ENCODE peak calls at places on chromosome 21, in seven cellular contexts. One of them, this sample, is unnamed.

GRCh38 chr21:14737922-14738321 is 191.8 kb upstream of the SAMSN1 start:
- DNase-seq in HCT116: peak
- DNase-seq in GM23338: peak
- DNase-seq in OCI-LY7: peak
- DNase-seq in neural progenitor cell: peak
- DNase-seq in hepatocyte: peak
- DNase-seq in GM23248: peak
- DNase-seq in this sample: peak

GRCh38 chr21:16532841-16533240 is 803.1 kb downstream of the USP25 start:
- DNase-seq in HCT116: no peak
- DNase-seq in GM23338: no peak
- DNase-seq in OCI-LY7: no peak
- DNase-seq in neural progenitor cell: no peak
- DNase-seq in hepatocyte: no peak
- DNase-seq in GM23248: peak
- DNase-seq in this sample: no peak

GRCh38 chr21:46153259-46154154 is 1.9 kb downstream of the FTCD start:
- DNase-seq in HCT116: no peak
- DNase-seq in GM23338: peak
- DNase-seq in OCI-LY7: peak
- DNase-seq in neural progenitor cell: peak
- DNase-seq in hepatocyte: peak
- DNase-seq in GM23248: peak
- DNase-seq in this sample: peak

GRCh38 chr21:20997633-20998455 is at the start of gene NCAM2:
- DNase-seq in HCT116: no peak
- DNase-seq in GM23338: peak
- DNase-seq in OCI-LY7: no peak
- DNase-seq in neural progenitor cell: peak
- DNase-seq in hepatocyte: peak
- DNase-seq in GM23248: peak
- DNase-seq in this sample: peak

GRCh38 chr21:45997495-45998275 is 16.1 kb downstream of the COL6A1 start:
- DNase-seq in HCT116: no peak
- DNase-seq in GM23338: no peak
- DNase-seq in OCI-LY7: no peak
- DNase-seq in neural progenitor cell: no peak
- DNase-seq in hepatocyte: no peak
- DNase-seq in GM23248: no peak
- DNase-seq in this sample: no peak

GRCh38 chr21:15010645-15011044 is 54.2 kb downstream of the NRIP1 start:
- DNase-seq in HCT116: no peak
- DNase-seq in GM23338: no peak
- DNase-seq in OCI-LY7: no peak
- DNase-seq in neural progenitor cell: no peak
- DNase-seq in hepatocyte: no peak
- DNase-seq in GM23248: no peak
- DNase-seq in this sample: no peak

GRCh38 chr21:31234936-31235335 is 109.1 kb downstream of the TIAM1 start:
- DNase-seq in HCT116: no peak
- DNase-seq in GM23338: no peak
- DNase-seq in OCI-LY7: no peak
- DNase-seq in neural progenitor cell: no peak
- DNase-seq in hepatocyte: no peak
- DNase-seq in GM23248: no peak
- DNase-seq in this sample: no peak

GRCh38 chr21:29114765-29115164 is 15.7 kb upstream of the MAP3K7CL start:
- DNase-seq in HCT116: peak
- DNase-seq in GM23338: peak
- DNase-seq in OCI-LY7: no peak
- DNase-seq in neural progenitor cell: peak
- DNase-seq in hepatocyte: no peak
- DNase-seq in GM23248: peak
- DNase-seq in this sample: peak

GRCh38 chr21:30714946-30715345 is 3.6 kb downstream of the KRTAP21-3 start:
- DNase-seq in HCT116: no peak
- DNase-seq in GM23338: no peak
- DNase-seq in OCI-LY7: no peak
- DNase-seq in neural progenitor cell: no peak
- DNase-seq in hepatocyte: no peak
- DNase-seq in GM23248: no peak
- DNase-seq in this sample: peak

GRCh38 chr21:32135401-32136363 is 143.2 kb downstream of the MIS18A start:
- DNase-seq in HCT116: no peak
- DNase-seq in GM23338: no peak
- DNase-seq in OCI-LY7: no peak
- DNase-seq in neural progenitor cell: no peak
- DNase-seq in hepatocyte: no peak
- DNase-seq in GM23248: peak
- DNase-seq in this sample: no peak

GRCh38 chr21:39093526-39093925 is 89.7 kb downstream of the PSMG1 start:
- DNase-seq in HCT116: no peak
- DNase-seq in GM23338: no peak
- DNase-seq in OCI-LY7: no peak
- DNase-seq in neural progenitor cell: no peak
- DNase-seq in hepatocyte: no peak
- DNase-seq in GM23248: no peak
- DNase-seq in this sample: no peak
- H3K4me2 ChIP-seq in HCT116: no peak
- H3K4me2 ChIP-seq in GM23338: no peak
- H3K4me2 ChIP-seq in OCI-LY7: no peak
- H3K4me2 ChIP-seq in neural progenitor cell: no peak
- H3K4me2 ChIP-seq in hepatocyte: no peak
- H3K4me2 ChIP-seq in GM23248: no peak
- H3K4me2 ChIP-seq in this sample: no peak

DNA sequence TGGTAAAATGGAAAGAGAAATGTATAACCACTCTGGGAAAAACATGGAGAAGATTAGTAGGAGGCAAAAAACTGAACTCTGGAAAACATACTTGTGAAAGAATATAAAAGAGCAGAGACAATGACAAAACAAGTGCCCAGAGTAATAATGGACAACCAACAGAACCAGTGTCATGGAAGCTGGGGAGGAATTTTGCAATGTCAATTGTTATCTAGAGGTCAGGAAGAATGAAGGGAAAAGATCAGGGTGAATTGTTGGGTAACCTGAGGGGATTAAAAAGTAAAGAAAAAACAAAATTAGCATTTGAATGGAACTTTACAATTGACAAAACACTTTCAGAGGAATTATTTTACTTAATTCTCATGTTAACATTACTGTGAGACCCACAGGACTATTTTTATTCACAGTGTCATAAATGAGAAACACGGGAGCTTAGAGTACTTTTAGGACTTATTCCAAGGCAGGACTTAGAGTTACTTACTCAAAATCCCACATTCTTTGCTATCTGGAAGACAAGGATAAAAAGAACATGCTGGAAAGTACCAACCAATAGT is 19.4 kb downstream of the JAM2 start:
- DNase-seq in HCT116: no peak
- DNase-seq in GM23338: peak
- DNase-seq in OCI-LY7: no peak
- DNase-seq in neural progenitor cell: peak
- DNase-seq in hepatocyte: no peak
- DNase-seq in GM23248: no peak
- DNase-seq in this sample: no peak
- TF ChIP-seq EZH2phosphoT487 in HCT116: no peak
- TF ChIP-seq EZH2phosphoT487 in GM23338: no peak
- TF ChIP-seq EZH2phosphoT487 in OCI-LY7: no peak
- TF ChIP-seq EZH2phosphoT487 in neural progenitor cell: no peak
- TF ChIP-seq EZH2phosphoT487 in hepatocyte: no peak
- TF ChIP-seq EZH2phosphoT487 in GM23248: no peak
- TF ChIP-seq EZH2phosphoT487 in this sample: no peak

DNA sequence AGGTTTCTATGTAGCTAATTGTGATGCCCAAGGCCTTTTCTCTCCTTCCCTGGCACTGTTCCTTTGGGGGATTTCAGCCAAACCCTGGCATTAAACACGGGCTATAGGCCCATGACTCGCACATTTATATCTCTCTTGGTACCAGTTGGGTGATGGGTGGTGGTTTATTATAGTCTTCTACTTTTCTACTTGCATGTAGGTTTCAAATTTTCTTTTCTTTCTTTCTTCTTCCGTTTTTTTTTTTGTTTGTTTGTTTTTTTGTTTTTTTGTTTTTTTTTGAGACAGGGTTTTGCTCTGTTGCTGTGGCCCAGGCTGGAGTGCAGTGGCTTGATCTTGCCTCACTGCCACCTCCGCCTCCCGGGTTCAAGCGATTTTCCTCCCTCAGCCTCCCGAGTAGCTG is 1.1 kb downstream of the IL10RB start:
- DNase-seq in HCT116: no peak
- DNase-seq in GM23338: no peak
- DNase-seq in OCI-LY7: no peak
- DNase-seq in neural progenitor cell: no peak
- DNase-seq in hepatocyte: no peak
- DNase-seq in GM23248: peak
- DNase-seq in this sample: no peak
- H2AFZ ChIP-seq in HCT116: no peak
- H2AFZ ChIP-seq in GM23338: peak
- H2AFZ ChIP-seq in OCI-LY7: no peak
- H2AFZ ChIP-seq in neural progenitor cell: no peak
- H2AFZ ChIP-seq in hepatocyte: peak
- H2AFZ ChIP-seq in GM23248: peak
- H2AFZ ChIP-seq in this sample: peak

DNA sequence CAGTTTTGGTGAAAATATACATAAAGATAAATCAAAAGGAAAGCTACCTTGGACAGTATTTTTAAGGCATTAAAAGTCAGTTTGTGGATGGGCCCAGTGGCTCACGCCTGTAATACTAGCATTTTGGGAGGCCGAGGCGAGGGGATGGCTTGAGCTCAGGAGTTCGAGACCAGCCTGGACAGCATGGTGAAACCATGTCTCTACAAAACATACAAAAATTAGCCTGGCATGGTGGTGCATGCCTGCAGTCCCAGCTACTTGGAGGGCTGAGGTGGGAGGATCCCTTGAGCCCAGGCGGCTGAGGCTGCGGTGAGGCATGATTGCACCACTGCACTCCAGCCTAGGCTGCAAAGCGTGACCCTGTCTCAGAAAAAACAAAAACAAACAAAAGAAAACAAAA is 1253.8 kb downstream of the MRPL39 start:
- DNase-seq in HCT116: no peak
- DNase-seq in GM23338: no peak
- DNase-seq in OCI-LY7: no peak
- DNase-seq in neural progenitor cell: no peak
- DNase-seq in hepatocyte: no peak
- DNase-seq in GM23248: no peak
- DNase-seq in this sample: no peak
- H3K4me2 ChIP-seq in HCT116: no peak
- H3K4me2 ChIP-seq in GM23338: no peak
- H3K4me2 ChIP-seq in OCI-LY7: no peak
- H3K4me2 ChIP-seq in neural progenitor cell: no peak
- H3K4me2 ChIP-seq in hepatocyte: no peak
- H3K4me2 ChIP-seq in GM23248: no peak
- H3K4me2 ChIP-seq in this sample: no peak

GRCh38 chr21:42575111-42575510 is 61.5 kb downstream of the SLC37A1 start:
- DNase-seq in HCT116: no peak
- DNase-seq in GM23338: no peak
- DNase-seq in OCI-LY7: no peak
- DNase-seq in neural progenitor cell: no peak
- DNase-seq in hepatocyte: no peak
- DNase-seq in GM23248: no peak
- DNase-seq in this sample: no peak
- TF ChIP-seq EZH2phosphoT487 in HCT116: no peak
- TF ChIP-seq EZH2phosphoT487 in GM23338: no peak
- TF ChIP-seq EZH2phosphoT487 in OCI-LY7: no peak
- TF ChIP-seq EZH2phosphoT487 in neural progenitor cell: no peak
- TF ChIP-seq EZH2phosphoT487 in hepatocyte: no peak
- TF ChIP-seq EZH2phosphoT487 in GM23248: no peak
- TF ChIP-seq EZH2phosphoT487 in this sample: no peak

GRCh38 chr21:38311765-38312164 is 55.0 kb downstream of the KCNJ15 start:
- DNase-seq in HCT116: no peak
- DNase-seq in GM23338: no peak
- DNase-seq in OCI-LY7: no peak
- DNase-seq in neural progenitor cell: no peak
- DNase-seq in hepatocyte: no peak
- DNase-seq in GM23248: peak
- DNase-seq in this sample: no peak

GRCh38 chr21:38310619-38311018 is 53.8 kb downstream of the KCNJ15 start:
- DNase-seq in HCT116: no peak
- DNase-seq in GM23338: no peak
- DNase-seq in OCI-LY7: no peak
- DNase-seq in neural progenitor cell: no peak
- DNase-seq in hepatocyte: no peak
- DNase-seq in GM23248: peak
- DNase-seq in this sample: no peak

GRCh38 chr21:38311091-38311490 is 54.3 kb downstream of the KCNJ15 start:
- DNase-seq in HCT116: no peak
- DNase-seq in GM23338: no peak
- DNase-seq in OCI-LY7: no peak
- DNase-seq in neural progenitor cell: peak
- DNase-seq in hepatocyte: no peak
- DNase-seq in GM23248: no peak
- DNase-seq in this sample: no peak

GRCh38 chr21:38314534-38314933 is 57.7 kb downstream of the KCNJ15 start:
- DNase-seq in HCT116: no peak
- DNase-seq in GM23338: no peak
- DNase-seq in OCI-LY7: no peak
- DNase-seq in neural progenitor cell: no peak
- DNase-seq in hepatocyte: no peak
- DNase-seq in GM23248: no peak
- DNase-seq in this sample: no peak

DNA sequence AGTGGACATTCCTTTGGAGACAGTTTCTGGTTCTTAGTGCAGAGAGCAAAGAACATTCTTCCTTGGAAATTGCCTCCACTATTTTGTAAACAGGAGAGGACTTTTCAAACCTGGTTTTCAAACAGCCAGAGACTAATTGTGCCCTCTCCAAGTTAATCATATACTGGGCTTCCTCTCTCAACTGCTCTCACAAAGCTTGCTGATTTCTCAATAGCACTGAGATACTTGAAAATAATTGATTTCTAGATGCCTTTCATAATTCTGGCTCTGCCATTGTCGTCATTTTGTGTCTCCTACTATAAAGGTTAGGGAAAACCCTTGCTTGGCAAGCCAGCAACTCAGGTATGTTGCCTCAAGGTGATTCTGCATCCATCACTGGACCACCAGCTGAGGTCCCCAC is 56.0 kb downstream of the KCNJ15 start:
- DNase-seq in HCT116: no peak
- DNase-seq in GM23338: no peak
- DNase-seq in OCI-LY7: no peak
- DNase-seq in neural progenitor cell: no peak
- DNase-seq in hepatocyte: no peak
- DNase-seq in GM23248: no peak
- DNase-seq in this sample: no peak
- H2AFZ ChIP-seq in HCT116: no peak
- H2AFZ ChIP-seq in GM23338: no peak
- H2AFZ ChIP-seq in OCI-LY7: no peak
- H2AFZ ChIP-seq in neural progenitor cell: no peak
- H2AFZ ChIP-seq in hepatocyte: no peak
- H2AFZ ChIP-seq in GM23248: no peak
- H2AFZ ChIP-seq in this sample: no peak